ENCODE peak calls at places on chromosomes 11 and 22, in ten cellular contexts. J is right atrium auricular region, A is ovary, X is AG04450, Q is adrenal gland, M is heart right ventricle, U is pancreas, H is right lobe of liver, L is heart left ventricle, I is SK-N-SH. P is an unnamed sample. For H3K9me3, the result is how much of the 10 kb centered on the place peaks cover.

GRCh38 chr11:128342511-128343133 is 244.7 kb downstream of the ETS1 start:
- DNase-seq in J (peak), A (no peak), X (no peak), Q (peak), M (peak), U (no peak), H (no peak), L (peak), I (no peak), P (no peak)

GRCh38 chr11:26696330-26696729 is 25.5 kb downstream of the SLC5A12 start:
- DNase-seq in J (no peak), A (no peak), X (no peak), Q (no peak), M (no peak), U (no peak), H (no peak), L (no peak), I (no peak), P (no peak)

GRCh38 chr11:119144825-119145476 is 3.9 kb upstream of the ABCG4 start:
- DNase-seq in J (no peak), A (peak), X (peak), Q (peak), M (peak), U (peak), H (peak), L (peak), I (peak), P (peak)

GRCh38 chr11:73478737-73479347 is 102.6 kb downstream of the RELT start:
- DNase-seq in J (no peak), A (no peak), X (no peak), Q (no peak), M (no peak), U (no peak), H (no peak), L (no peak), I (peak), P (no peak)

GRCh38 chr11:118899706-118900360 is 16.1 kb downstream of the CXCR5 start:
- DNase-seq in J (no peak), A (no peak), X (no peak), Q (no peak), M (no peak), U (no peak), H (no peak), L (no peak), I (no peak), P (no peak)

GRCh38 chr11:129639300-129639699 is 176.3 kb upstream of the TMEM45B start:
- DNase-seq in J (no peak), A (no peak), X (peak), Q (no peak), M (no peak), U (no peak), H (no peak), L (no peak), I (no peak), P (no peak)

GRCh38 chr11:6602096-6602940 is 1.1 kb downstream of the RRP8 start:
- DNase-seq in J (peak), A (no peak), X (no peak), Q (no peak), M (peak), U (no peak), H (no peak), L (no peak), I (peak), P (no peak)

GRCh38 chr11:8252388-8252787 is 11.3 kb downstream of the LMO1 start:
- DNase-seq in J (no peak), A (no peak), X (no peak), Q (no peak), M (no peak), U (peak), H (peak), L (no peak), I (no peak), P (no peak)

GRCh38 chr11:34501962-34502361 is 11.6 kb downstream of the ELF5 start:
- DNase-seq in J (no peak), A (no peak), X (no peak), Q (no peak), M (no peak), U (no peak), H (no peak), L (no peak), I (no peak), P (peak)

GRCh38 chr11:88051386-88051785 is 123.9 kb downstream of the RAB38 start:
- DNase-seq in J (no peak), A (no peak), X (peak), Q (no peak), M (no peak), U (no peak), H (no peak), L (no peak), I (no peak), P (no peak)

GRCh38 chr11:19713221-19714092 is 820 bp downstream of the NAV2 start:
- DNase-seq in J (no peak), A (no peak), X (no peak), Q (no peak), M (no peak), U (peak), H (no peak), L (peak), I (peak), P (no peak)

GRCh38 chr11:112588252-112588668 is 327.6 kb upstream of the PLET1 start:
- DNase-seq in J (peak), A (peak), X (peak), Q (peak), M (peak), U (no peak), H (peak), L (peak), I (peak), P (peak)

GRCh38 chr11:10441652-10442503 is 13.2 kb upstream of the AMPD3 start:
- DNase-seq in J (no peak), A (no peak), X (no peak), Q (no peak), M (no peak), U (no peak), H (no peak), L (no peak), I (no peak), P (no peak)

GRCh38 chr11:64750361-64751054 is 6.6 kb upstream of the RASGRP2 start:
- DNase-seq in J (no peak), A (no peak), X (no peak), Q (no peak), M (no peak), U (peak), H (no peak), L (no peak), I (no peak), P (no peak)

GRCh38 chr11:100709233-100709999 is 22.3 kb downstream of the ARHGAP42 start:
- DNase-seq in J (no peak), A (no peak), X (no peak), Q (no peak), M (no peak), U (no peak), H (no peak), L (no peak), I (no peak), P (no peak)

GRCh38 chr11:93945596-93945995 is 75.6 kb upstream of the HEPHL1 start:
- DNase-seq in J (no peak), A (no peak), X (no peak), Q (no peak), M (no peak), U (no peak), H (no peak), L (no peak), I (no peak), P (no peak)

GRCh38 chr22:44683237-44683636 is 18.8 kb upstream of the PRR5 start:
- DNase-seq in J (no peak), A (no peak), X (no peak), Q (no peak), M (no peak), U (no peak), H (no peak), L (no peak), I (no peak), P (no peak)

GRCh38 chr22:44685384-44686056 is 16.5 kb upstream of the PRR5 start:
- DNase-seq in J (no peak), A (peak), X (no peak), Q (peak), M (no peak), U (no peak), H (no peak), L (no peak), I (peak), P (peak)

GRCh38 chr22:44682556-44683168 is 19.3 kb upstream of the PRR5 start:
- DNase-seq in J (no peak), A (no peak), X (no peak), Q (no peak), M (no peak), U (no peak), H (no peak), L (no peak), I (no peak), P (no peak)

GRCh38 chr22:44683881-44684280 is 18.1 kb upstream of the PRR5 start:
- DNase-seq in J (no peak), A (no peak), X (no peak), Q (no peak), M (no peak), U (no peak), H (no peak), L (no peak), I (no peak), P (no peak)

DNA sequence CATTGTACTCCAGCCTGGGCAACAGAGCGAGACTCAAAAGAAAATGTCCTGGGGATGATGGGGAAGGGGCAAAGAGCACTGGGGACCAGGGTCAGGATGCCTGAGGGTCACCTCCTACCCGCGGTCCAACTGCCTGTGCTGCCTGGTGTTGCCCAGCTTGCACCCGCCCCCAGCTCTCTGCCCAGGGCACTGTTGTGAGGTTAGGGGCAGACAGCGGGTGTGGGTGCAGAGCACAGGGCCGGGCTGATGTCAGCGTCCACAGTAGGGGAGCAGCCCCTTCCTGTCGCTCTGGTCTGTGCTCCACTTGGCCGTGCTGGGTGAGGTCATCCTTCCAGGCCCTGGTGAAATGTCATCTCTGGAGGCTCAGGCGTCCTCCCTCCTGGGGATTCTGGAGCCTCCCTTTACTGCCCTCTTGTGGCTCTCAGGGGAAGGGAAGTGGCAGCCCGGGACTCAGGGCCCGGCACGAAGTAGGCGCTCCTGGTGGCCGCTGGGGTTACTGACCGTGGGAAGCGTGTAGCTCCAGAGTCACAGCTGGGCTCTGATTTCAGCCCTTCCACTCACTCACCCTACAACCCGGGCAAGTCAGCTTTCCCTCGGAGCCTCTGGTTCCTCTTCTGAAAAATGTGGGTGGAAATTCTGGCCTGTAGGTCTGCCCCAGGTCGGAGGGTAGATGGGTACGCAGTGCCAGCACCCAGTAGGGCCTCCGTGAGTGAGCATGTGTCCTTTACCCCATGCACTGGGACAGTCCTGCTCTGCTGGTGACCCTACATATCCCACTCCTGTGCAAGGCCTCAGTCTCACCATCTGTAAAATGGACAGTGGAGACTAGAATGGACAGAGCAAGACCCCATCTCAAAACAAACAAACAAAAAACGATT is 17.3 kb upstream of the PRR5 start:
- DNase-seq in J (peak), A (peak), X (peak), Q (peak), M (peak), U (peak), H (peak), L (peak), I (peak), P (peak)
- H3K27ac ChIP-seq in J (no peak), A (no peak), X (peak), Q (peak), M (no peak), U (no peak), H (no peak), L (no peak), I (no peak), P (peak)

GRCh38 chr22:31836010-31836409 is 82.2 kb downstream of the DEPDC5 start:
- DNase-seq in J (no peak), A (no peak), X (no peak), Q (no peak), M (no peak), U (no peak), H (no peak), L (no peak), I (no peak), P (no peak)
- TF ChIP-seq CTCF in J (no peak), A (no peak), X (no peak), Q (no peak), M (no peak), U (no peak), H (no peak), L (no peak), I (no peak), P (no peak)

GRCh38 chr11:124510279-124510678 is 33.2 kb downstream of the OR8B12 start:
- DNase-seq in J (no peak), A (no peak), X (no peak), Q (no peak), M (no peak), U (no peak), H (no peak), L (no peak), I (no peak), P (no peak)

GRCh38 chr11:124517314-124517713 is 26.1 kb downstream of the OR8B12 start:
- DNase-seq in J (no peak), A (no peak), X (no peak), Q (no peak), M (no peak), U (no peak), H (no peak), L (no peak), I (no peak), P (no peak)

GRCh38 chr11:124511739-124512138 is 31.7 kb downstream of the OR8B12 start:
- DNase-seq in J (no peak), A (no peak), X (no peak), Q (no peak), M (no peak), U (no peak), H (no peak), L (no peak), I (no peak), P (no peak)
- H3K9me3 ChIP-seq in J (under half), A (under half), X (under half), Q (under half), M (under half), U (under half), H (under half), L (under half), I (under half), P (under half)

DNA sequence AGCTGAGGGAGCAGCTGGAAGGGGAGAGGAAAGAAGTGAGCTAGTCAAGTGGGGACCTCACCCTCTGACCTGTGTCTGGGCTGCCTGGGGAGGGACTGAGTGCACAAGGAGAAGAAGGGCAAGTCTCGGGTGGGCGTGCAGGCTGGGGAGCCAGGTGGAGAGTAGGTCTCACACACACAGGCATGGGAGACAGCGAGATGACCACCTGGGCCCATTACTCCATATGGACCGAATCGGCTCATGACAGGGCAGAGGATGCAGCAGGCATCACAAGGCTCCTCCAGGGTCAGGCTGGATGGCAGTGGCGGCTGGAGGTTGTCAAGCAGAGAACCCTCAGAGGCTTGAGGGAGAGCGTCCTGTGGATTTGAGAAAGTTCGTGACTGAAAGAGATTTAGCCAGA is 63.5 kb downstream of the CEP164 start:
- DNase-seq in J (no peak), A (no peak), X (no peak), Q (no peak), M (no peak), U (peak), H (no peak), L (no peak), I (no peak), P (no peak)
- H3K27ac ChIP-seq in J (no peak), A (no peak), X (no peak), Q (no peak), M (no peak), U (no peak), H (no peak), L (no peak), I (no peak), P (no peak)

GRCh38 chr11:32713496-32713895 is 81.0 kb downstream of the CCDC73 start:
- DNase-seq in J (no peak), A (no peak), X (no peak), Q (no peak), M (no peak), U (no peak), H (no peak), L (no peak), I (no peak), P (no peak)
- TF ChIP-seq CTCF in J (peak), A (no peak), X (peak), Q (no peak), M (peak), U (no peak), H (peak), L (no peak), I (peak), P (no peak)

GRCh38 chr22:47409501-47410275 is 647.2 kb downstream of the TBC1D22A start:
- DNase-seq in J (no peak), A (no peak), X (no peak), Q (no peak), M (no peak), U (no peak), H (no peak), L (no peak), I (no peak), P (no peak)

GRCh38 chr22:47406180-47406723 is 643.8 kb downstream of the TBC1D22A start:
- DNase-seq in J (no peak), A (no peak), X (no peak), Q (no peak), M (no peak), U (no peak), H (no peak), L (no peak), I (no peak), P (no peak)

GRCh38 chr22:47408409-47408808 is 646.0 kb downstream of the TBC1D22A start:
- DNase-seq in J (no peak), A (no peak), X (no peak), Q (no peak), M (no peak), U (no peak), H (no peak), L (no peak), I (no peak), P (no peak)

GRCh38 chr22:47406896-47407295 is 644.4 kb downstream of the TBC1D22A start:
- DNase-seq in J (no peak), A (no peak), X (no peak), Q (no peak), M (no peak), U (no peak), H (no peak), L (no peak), I (no peak), P (no peak)

GRCh38 chr22:47407626-47408025 is 645.2 kb downstream of the TBC1D22A start:
- DNase-seq in J (no peak), A (no peak), X (no peak), Q (no peak), M (no peak), U (no peak), H (no peak), L (no peak), I (no peak), P (no peak)
- H3K9me3 ChIP-seq in J (under half), A (under half), X (under half), Q (under half), M (under half), U (under half), H (under half), L (under half), I (under half), P (under half)

DNA sequence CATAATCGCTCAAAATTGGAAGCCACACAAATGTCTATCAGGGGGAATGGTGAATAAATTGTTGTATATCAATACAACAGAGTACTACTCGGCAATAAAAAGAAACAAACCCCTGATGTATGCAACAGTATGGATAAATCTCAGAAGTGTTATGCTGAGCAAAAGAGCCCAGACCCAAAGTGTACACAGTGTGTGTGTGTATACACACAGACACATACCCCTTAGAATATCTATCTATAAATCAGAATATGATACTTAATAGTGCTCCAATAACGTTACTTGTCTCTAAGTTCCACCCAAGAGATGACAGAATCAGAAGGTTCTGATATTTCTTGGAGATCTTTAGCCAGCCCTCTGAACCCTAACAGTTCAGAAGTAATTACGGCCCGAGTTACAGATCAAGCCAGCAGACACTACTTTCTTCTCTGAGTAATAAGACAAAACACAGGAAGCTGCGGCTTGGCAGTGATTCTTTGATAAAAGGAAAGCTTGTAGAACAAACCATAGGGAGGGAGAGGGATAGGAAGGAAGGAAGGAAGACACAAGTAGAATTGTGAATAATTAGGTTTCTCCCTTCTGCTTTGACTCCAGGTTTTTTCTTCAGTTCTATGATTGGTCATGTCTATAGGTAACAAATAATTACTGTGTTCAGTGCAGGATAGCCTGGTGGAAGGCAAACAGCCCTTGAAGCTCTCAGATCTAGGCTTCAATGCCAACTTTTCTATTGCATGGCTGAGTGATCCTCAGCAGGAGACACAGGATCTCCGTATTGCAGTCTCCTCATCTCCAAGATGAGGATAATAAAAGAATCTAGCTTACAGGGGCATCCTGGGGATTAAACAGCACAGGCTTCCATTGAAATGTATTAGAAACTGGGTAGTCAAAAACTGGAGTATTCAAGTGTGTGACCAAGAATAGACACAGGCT is 75.6 kb upstream of the TEAD1 start:
- DNase-seq in J (no peak), A (no peak), X (no peak), Q (no peak), M (no peak), U (no peak), H (no peak), L (no peak), I (no peak), P (no peak)
- H3K27ac ChIP-seq in J (no peak), A (no peak), X (no peak), Q (no peak), M (no peak), U (no peak), H (no peak), L (no peak), I (peak), P (no peak)

DNA sequence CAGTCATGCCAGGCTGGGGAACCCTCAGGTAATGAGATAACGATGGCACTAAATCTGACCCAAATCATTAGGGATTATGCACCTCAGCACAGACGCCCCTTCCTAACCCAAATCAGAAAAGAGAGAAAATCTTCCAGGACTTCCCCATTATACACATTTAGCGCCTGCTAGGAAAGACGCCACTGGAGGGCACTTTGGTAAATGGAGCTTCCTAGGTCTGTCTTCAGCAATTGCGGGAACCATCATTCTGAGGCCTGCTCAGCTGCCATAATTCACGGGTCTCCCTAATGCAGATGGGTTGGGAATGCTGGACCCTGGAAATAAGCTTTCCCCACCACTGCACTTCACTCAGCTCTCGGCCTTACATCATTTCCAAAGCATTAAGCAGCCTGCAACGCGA is 86.2 kb upstream of the OPCML start:
- DNase-seq in J (no peak), A (no peak), X (no peak), Q (no peak), M (no peak), U (no peak), H (no peak), L (no peak), I (no peak), P (no peak)
- TF ChIP-seq CTCF in J (no peak), A (no peak), X (no peak), Q (no peak), M (no peak), U (no peak), H (no peak), L (no peak), I (no peak), P (no peak)

GRCh38 chr11:70623906-70624597 is 225.7 kb downstream of the CTTN start:
- DNase-seq in J (no peak), A (no peak), X (no peak), Q (no peak), M (no peak), U (no peak), H (no peak), L (no peak), I (no peak), P (no peak)
- H3K9me3 ChIP-seq in J (under half), A (under half), X (half or more), Q (under half), M (under half), U (under half), H (under half), L (under half), I (under half), P (under half)